ENCODE peak calls at places on chromosomes 2 and 18, in six cellular contexts. P is stimulated activated CD8-positive, alpha-beta memory T cell treated with anti-CD3 and anti-CD28 coated beads, Interleukin-4, amount 100 ng/mL, for 1 hour; K is cardiac fibroblast; O is NCI-H510A; N is aorta; Y is left ventricle myocardium superior. V is an unnamed sample.

GRCh38 chr2:86498468-86499260 is 57.5 kb downstream of the KDM3A start:
- DNase-seq in P (no peak), K (peak; percentile 56), O (no peak), N (no peak), Y (no peak), V (no peak)

GRCh38 chr2:70357076-70358071 is 55.5 kb upstream of the FAM136A start:
- DNase-seq in P (no peak), K (peak; percentile 60), O (no peak), N (no peak), Y (no peak), V (no peak)

GRCh38 chr2:118014492-118014824 is 588 bp upstream of the CCDC93 start:
- DNase-seq in P (no peak), K (no peak), O (no peak), N (no peak), Y (no peak), V (no peak)

GRCh38 chr18:10530852-10531251 is 5.0 kb downstream of the NAPG start:
- DNase-seq in P (no peak), K (peak; percentile 34), O (no peak), N (no peak), Y (no peak), V (no peak)

GRCh38 chr2:48423376-48423775 is 106.6 kb upstream of the STON1 start:
- DNase-seq in P (no peak), K (peak; percentile 93), O (no peak), N (no peak), Y (no peak), V (no peak)

GRCh38 chr2:60446413-60447358 is 106.8 kb downstream of the BCL11A start:
- DNase-seq in P (no peak), K (no peak), O (no peak), N (no peak), Y (no peak), V (no peak)

GRCh38 chr2:223084873-223085272 is 32.9 kb downstream of the KCNE4 start:
- DNase-seq in P (no peak), K (no peak), O (no peak), N (no peak), Y (no peak), V (no peak)

GRCh38 chr2:31896293-31896692 is 114.5 kb downstream of the MEMO1 start:
- DNase-seq in P (no peak), K (no peak), O (no peak), N (no peak), Y (no peak), V (no peak)

GRCh38 chr2:149613712-149614111 is 26.1 kb upstream of the MMADHC start:
- DNase-seq in P (no peak), K (no peak), O (no peak), N (no peak), Y (no peak), V (no peak)

GRCh38 chr2:67485431-67485830 is 88.3 kb downstream of the ETAA1 start:
- DNase-seq in P (no peak), K (peak; percentile 28), O (no peak), N (no peak), Y (no peak), V (no peak)

GRCh38 chr2:15563227-15564100 is 2.3 kb upstream of the NBAS start:
- DNase-seq in P (no peak), K (no peak), O (no peak), N (no peak), Y (no peak), V (no peak)

GRCh38 chr2:37196320-37197195 is at the start of gene CEBPZOS:
- DNase-seq in P (peak; percentile 86), K (peak; percentile 84), O (peak; percentile 46), N (peak; percentile 95), Y (peak; percentile 91), V (peak; percentile 76)

V was measured in hypothalamus.